ENCODE peak calls at places on chromosomes 1 and 21, in nine cellular contexts. P is GM23248, Z is neural progenitor cell, R is GM23338, Y is hepatocyte, H is SK-N-SH, T is PC-3, X is OCI-LY7, F is HCT116. Q is an unnamed sample. For H3K4me1, the result is how much of the 10 kb centered on the place peaks cover.

GRCh38 chr1:59750612-59751395 is 63.9 kb upstream of the HOOK1 start:
- DNase-seq in H (no peak), P (peak), X (no peak), R (no peak), T (peak), Z (no peak), Y (peak), F (peak), Q (no peak)

GRCh38 chr1:47627471-47628370 is 189.9 kb downstream of the FOXD2 start:
- DNase-seq in H (peak), T (no peak), Y (no peak), R (no peak), X (no peak), F (no peak), Z (no peak), P (no peak), Q (no peak)

GRCh38 chr1:204445860-204446412 is 34.3 kb upstream of the PPP1R15B start:
- DNase-seq in Y (peak), X (peak), T (peak), Z (peak), H (peak), P (peak), F (no peak), R (peak), Q (peak)

GRCh38 chr1:118785246-118785645 is 202.9 kb downstream of the TBX15 start:
- DNase-seq in P (peak), T (peak), Z (peak), R (no peak), Y (no peak), H (no peak), F (no peak), X (no peak), Q (peak)

GRCh38 chr1:151968058-151968457 is 25.6 kb downstream of the S100A10 start:
- DNase-seq in F (no peak), X (peak), R (peak), T (peak), H (no peak), Z (peak), P (peak), Y (peak), Q (peak)

GRCh38 chr1:109895720-109896504 is 14.7 kb upstream of the CSF1 start:
- DNase-seq in Y (no peak), F (no peak), T (peak), R (no peak), X (no peak), P (peak), H (no peak), Z (no peak), Q (no peak)

GRCh38 chr1:78333426-78334012 is 157.3 kb upstream of the PTGFR start:
- DNase-seq in T (peak), R (peak), P (peak), H (no peak), Z (peak), F (peak), X (peak), Y (peak), Q (no peak)

GRCh38 chr21:15022608-15023261 is 42.1 kb downstream of the NRIP1 start:
- DNase-seq in R (no peak), P (peak), X (no peak), H (no peak), Z (no peak), T (no peak), Y (no peak), F (no peak), Q (no peak)

GRCh38 chr21:32298148-32298559 is 501 bp upstream of the MRAP start:
- DNase-seq in P (no peak), F (no peak), T (no peak), X (no peak), H (no peak), Y (no peak), Z (no peak), R (no peak), Q (no peak)

GRCh38 chr1:199460933-199461332 is 566.6 kb upstream of the NR5A2 start:
- DNase-seq in X (no peak), F (no peak), T (no peak), P (peak), R (peak), Y (no peak), Z (no peak), H (no peak), Q (peak)

GRCh38 chr1:227769601-227770494 is 34.6 kb downstream of the SNAP47 start:
- DNase-seq in P (no peak), Z (no peak), T (no peak), Y (no peak), F (no peak), X (no peak), R (no peak), H (no peak), Q (no peak)

GRCh38 chr1:227768640-227769039 is 33.4 kb downstream of the SNAP47 start:
- DNase-seq in R (no peak), P (no peak), X (no peak), T (no peak), F (no peak), H (no peak), Z (no peak), Y (no peak), Q (no peak)

GRCh38 chr1:227770812-227771211 is 35.6 kb downstream of the SNAP47 start:
- DNase-seq in Z (no peak), Y (no peak), P (no peak), R (no peak), X (no peak), F (no peak), T (no peak), H (no peak), Q (no peak)

GRCh38 chr1:227767401-227768396 is 32.5 kb downstream of the SNAP47 start:
- DNase-seq in F (no peak), P (no peak), R (no peak), X (no peak), Z (no peak), H (no peak), Y (no peak), T (no peak), Q (no peak)

DNA sequence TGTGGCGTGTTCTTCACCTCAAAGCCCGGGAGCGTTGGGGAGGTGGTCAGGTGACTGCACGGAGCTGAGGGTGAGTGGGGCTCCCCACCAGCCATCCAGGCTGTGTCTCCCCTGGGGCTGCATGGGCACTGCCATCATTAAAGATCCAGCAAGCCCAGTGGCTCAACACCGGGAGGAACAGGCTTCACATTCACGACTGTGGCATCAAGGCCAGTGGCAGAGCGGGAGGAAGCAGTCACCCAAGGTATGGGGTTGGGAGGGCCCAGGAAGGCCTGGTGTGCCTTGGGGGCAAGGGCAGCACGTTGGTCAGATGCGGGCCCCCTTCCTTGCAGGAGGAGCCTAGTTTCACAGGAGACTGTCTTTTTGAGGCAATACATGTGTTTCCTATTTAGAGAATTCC is 33.8 kb downstream of the SNAP47 start:
- DNase-seq in F (no peak), T (no peak), R (no peak), Z (no peak), X (no peak), Y (no peak), H (no peak), P (no peak), Q (no peak)
- H3K4me1 ChIP-seq in F (under half), T (under half), R (under half), Z (under half), X (under half), Y (under half), H (under half), P (under half), Q (under half)

GRCh38 chr1:53589043-53589887 is 130.1 kb downstream of the DMRTB1 start:
- DNase-seq in H (peak), X (no peak), Y (no peak), P (no peak), Z (no peak), T (no peak), R (no peak), F (no peak), Q (no peak)
- H3K4me2 ChIP-seq in H (no peak), X (no peak), Y (no peak), P (no peak), Z (no peak), T (no peak), R (no peak), F (no peak), Q (no peak)

DNA sequence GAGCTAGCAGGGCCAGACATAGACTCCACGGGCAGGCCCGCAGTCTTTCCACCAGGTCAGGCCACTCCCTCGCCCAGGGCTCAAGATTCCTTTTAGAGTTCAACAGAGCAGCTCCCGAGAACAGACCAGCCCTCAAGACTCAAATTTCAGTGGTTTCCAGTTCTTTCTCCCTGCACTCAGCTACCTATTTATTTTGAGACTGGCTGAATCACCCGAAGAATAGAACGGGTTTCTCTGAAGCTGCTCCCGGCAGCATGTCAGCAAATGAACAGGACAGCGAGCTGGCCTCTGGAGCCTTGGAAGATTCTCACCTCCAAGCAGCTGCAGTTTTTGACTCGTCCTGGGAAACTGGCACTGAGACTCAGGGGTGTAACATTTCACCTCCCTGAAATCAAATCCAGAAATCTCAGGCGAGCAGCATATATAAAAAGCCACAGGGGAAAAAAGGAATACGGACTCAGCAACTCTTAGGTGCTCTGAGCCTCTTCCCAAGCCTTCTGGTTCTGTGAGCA is 177.9 kb downstream of the CLIC6 start:
- DNase-seq in P (peak), T (peak), Z (peak), R (no peak), Y (peak), X (no peak), H (no peak), F (peak), Q (no peak)
- TF ChIP-seq EZH2phosphoT487 in P (no peak), T (no peak), Z (no peak), R (no peak), Y (no peak), X (no peak), H (no peak), F (no peak), Q (no peak)

GRCh38 chr1:15951341-15952153 is 24.4 kb downstream of the ZBTB17 start:
- DNase-seq in X (no peak), H (no peak), P (peak), R (peak), F (no peak), Y (peak), T (no peak), Z (no peak), Q (no peak)
- H3K4me1 ChIP-seq in X (under half), H (half or more), P (half or more), R (under half), F (half or more), Y (under half), T (under half), Z (under half), Q (under half)

DNA sequence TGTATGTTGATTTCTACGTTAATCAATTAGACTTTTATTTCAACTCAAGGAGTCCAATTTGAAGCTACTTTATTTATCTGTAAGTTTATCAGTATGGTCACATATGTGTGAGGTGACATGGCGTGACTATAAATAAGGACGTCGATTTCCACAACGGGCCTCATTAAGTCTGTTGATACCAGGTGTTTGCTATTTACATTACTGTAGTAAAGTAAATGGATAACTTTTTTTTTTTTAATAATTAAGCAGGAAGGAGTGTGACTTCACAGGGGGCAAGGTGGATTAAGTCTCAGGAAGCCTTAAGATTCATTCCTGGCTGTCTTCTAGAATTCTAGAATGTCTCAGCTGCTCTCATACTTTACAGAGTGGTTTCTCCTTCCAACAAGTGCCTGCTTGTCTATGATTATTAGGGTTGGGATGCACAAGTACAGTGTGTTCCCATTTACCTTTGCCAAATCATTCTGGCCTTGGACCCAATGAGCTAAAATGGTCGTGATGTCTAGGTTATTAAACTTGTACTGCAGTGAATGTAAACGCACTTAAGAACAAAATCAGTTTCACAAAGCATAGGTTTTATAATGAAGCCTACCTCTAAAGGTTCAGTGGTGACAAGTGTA is 15.5 kb downstream of the MAP3K7CL start:
- DNase-seq in Y (no peak), T (no peak), R (no peak), Z (no peak), F (no peak), P (peak), H (no peak), X (no peak), Q (no peak)
- H3K4me2 ChIP-seq in Y (no peak), T (peak), R (no peak), Z (no peak), F (no peak), P (peak), H (peak), X (no peak), Q (no peak)

GRCh38 chr1:101251504-101251903 is 14.7 kb downstream of the S1PR1 start:
- DNase-seq in F (no peak), X (no peak), Z (no peak), Y (no peak), H (no peak), P (no peak), R (no peak), T (no peak), Q (no peak)

GRCh38 chr1:101250219-101250618 is 13.4 kb downstream of the S1PR1 start:
- DNase-seq in H (no peak), Y (no peak), T (no peak), F (no peak), Z (no peak), X (peak), R (no peak), P (no peak), Q (no peak)

GRCh38 chr1:101250656-101251272 is 13.9 kb downstream of the S1PR1 start:
- DNase-seq in Y (no peak), R (no peak), F (no peak), T (no peak), X (no peak), P (no peak), Z (peak), H (no peak), Q (no peak)

GRCh38 chr1:101257500-101258325 is 20.9 kb downstream of the S1PR1 start:
- DNase-seq in Z (no peak), X (no peak), T (peak), Y (peak), P (no peak), R (no peak), H (no peak), F (no peak), Q (peak)

DNA sequence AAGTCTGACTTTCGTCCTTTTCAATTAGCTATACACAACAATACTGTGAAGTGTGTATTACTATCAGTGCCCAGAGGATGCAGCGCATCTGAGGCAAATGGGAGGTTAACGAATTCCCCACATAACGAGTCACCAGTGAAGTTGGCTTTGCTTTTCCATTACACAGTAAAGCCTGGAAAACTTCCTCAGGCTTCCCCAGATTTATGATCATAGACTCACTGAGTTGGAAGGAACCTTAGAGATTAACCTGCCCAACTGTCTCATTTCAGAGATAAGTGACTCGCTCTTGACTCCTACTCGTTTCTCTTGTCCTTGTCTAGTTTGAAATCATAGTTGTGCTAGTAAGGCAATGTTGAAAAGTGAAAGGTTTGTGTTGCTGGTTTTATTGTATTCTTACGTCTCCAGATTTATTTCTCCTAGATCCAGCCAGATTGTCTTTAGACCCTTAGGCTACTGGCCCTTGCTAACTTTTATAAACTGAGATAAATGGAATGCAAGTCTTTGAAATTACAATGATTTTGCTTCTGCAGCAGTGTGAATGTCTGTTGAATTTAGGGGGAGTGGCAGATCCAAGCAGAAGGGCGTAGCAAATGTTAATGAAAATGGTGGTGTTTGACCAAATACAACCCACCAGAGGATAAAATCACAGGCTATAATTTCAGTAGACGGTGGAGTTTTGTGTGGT is 17.3 kb downstream of the S1PR1 start:
- DNase-seq in R (no peak), T (peak), H (no peak), P (peak), X (no peak), Y (peak), F (no peak), Z (peak), Q (no peak)
- TF ChIP-seq EZH2phosphoT487 in R (no peak), T (no peak), H (no peak), P (no peak), X (no peak), Y (no peak), F (no peak), Z (no peak), Q (no peak)

DNA sequence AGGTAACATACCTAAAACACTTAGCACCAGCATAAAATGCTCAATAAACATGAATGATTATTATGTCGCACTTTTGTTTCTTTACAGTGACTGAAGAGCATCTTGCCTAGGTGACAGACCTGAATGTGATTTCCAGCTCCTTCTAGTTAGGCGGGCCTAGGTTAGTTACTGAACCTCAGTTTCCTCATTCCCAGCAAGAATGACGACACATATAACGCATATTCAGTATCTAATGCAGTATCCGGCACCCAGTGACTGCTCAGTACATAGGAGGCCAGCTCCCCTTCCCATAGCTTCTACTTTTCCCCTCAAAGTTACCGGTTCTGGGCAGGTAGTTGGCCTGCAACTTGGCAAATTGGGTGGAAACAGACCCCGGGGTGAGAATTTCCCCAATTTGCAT is 763 bp downstream of the AUNIP start:
- DNase-seq in P (no peak), Y (no peak), R (no peak), H (no peak), X (peak), T (peak), F (no peak), Z (no peak), Q (no peak)
- H3K4me1 ChIP-seq in P (under half), Y (under half), R (under half), H (under half), X (under half), T (under half), F (half or more), Z (under half), Q (under half)

DNA sequence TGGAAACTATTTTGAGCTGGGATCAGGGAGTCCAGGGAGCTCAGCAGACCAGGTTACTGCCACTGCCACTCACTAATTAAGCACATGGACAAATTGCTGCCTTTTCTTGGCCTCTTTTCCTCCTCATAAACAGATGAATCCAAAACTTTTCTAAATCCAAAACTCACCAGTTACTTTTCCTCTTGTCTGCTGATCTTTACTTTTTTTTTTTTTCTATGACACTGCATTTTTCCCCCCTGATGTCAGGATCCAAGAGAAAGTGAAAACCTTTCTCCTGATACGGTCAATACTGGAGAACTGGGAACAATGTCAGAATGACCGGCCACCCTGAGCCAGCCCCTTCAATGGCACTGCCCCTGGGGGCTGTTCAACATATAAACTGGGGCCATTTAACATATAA is 405.7 kb downstream of the DUSP10 start:
- DNase-seq in P (peak), T (no peak), Z (no peak), F (no peak), R (no peak), H (no peak), Y (no peak), X (no peak), Q (no peak)
- H3K4me2 ChIP-seq in P (peak), T (no peak), Z (no peak), F (peak), R (no peak), H (peak), Y (peak), X (no peak), Q (no peak)

GRCh38 chr1:196059210-196059609 is 549.0 kb downstream of the KCNT2 start:
- DNase-seq in P (no peak), F (no peak), R (no peak), H (no peak), X (no peak), Z (no peak), T (peak), Y (no peak), Q (no peak)

GRCh38 chr1:196060539-196060938 is 547.7 kb downstream of the KCNT2 start:
- DNase-seq in Y (no peak), Z (no peak), X (no peak), F (no peak), P (no peak), T (no peak), R (no peak), H (no peak), Q (no peak)

GRCh38 chr1:196063952-196064351 is 544.3 kb downstream of the KCNT2 start:
- DNase-seq in R (no peak), P (no peak), F (no peak), X (no peak), T (no peak), Z (no peak), Y (no peak), H (no peak), Q (no peak)

GRCh38 chr1:196063307-196063706 is 544.9 kb downstream of the KCNT2 start:
- DNase-seq in P (peak), T (no peak), X (no peak), F (peak), R (no peak), H (no peak), Z (no peak), Y (no peak), Q (no peak)
- TF ChIP-seq EZH2phosphoT487 in P (no peak), T (no peak), X (no peak), F (no peak), R (no peak), H (no peak), Z (no peak), Y (no peak), Q (no peak)

DNA sequence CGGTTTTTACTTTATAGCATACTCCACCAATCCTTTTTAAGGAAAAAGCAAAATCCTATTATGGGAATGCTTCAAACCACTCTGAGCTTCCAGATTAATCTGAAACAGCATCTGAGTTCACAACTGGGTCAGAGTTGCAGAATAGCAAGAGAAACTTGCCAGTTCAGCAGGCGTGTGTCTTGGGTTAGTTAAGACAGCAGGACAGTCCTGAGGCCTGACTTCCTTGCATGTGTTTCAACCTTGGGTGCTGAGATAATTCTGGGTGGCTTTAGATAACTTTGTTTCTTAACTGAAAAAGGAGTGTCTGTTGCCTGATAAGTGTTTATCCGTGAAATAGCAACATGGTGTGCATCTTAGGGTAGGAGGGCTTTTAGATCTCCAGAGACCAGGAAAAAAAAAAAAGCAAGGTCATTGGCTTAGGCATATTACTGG is 169.2 kb downstream of the DHRS3 start:
- DNase-seq in Z (no peak), Y (peak), F (no peak), R (no peak), P (peak), T (no peak), H (no peak), X (no peak), Q (peak)
- H3K4me1 ChIP-seq in Z (under half), Y (half or more), F (under half), R (under half), P (under half), T (under half), H (under half), X (under half), Q (under half)